ENCODE peak calls at places on chromosomes 6 and 20, in eight cellular contexts. S is AML-193; R is GM12865; A is stimulated activated naive B cell treated with anti-CD40 and anti-IgM and Interleukin-4, amounts not matched to agents 10 μg/mL and 1 μg/mL and 100 μg/mL, for 72 hours; U is Right ventricle myocardium superior; B is cardiac fibroblast; D is B cell; P is stimulated activated CD8-positive, alpha-beta memory T cell treated with anti-CD3 and anti-CD28 coated beads, Interleukin-12 subunit alpha, Interleukin-12 subunit beta, amount 100 ng/mL, for 4 hours. E is an unnamed sample.

GRCh38 chr6:28218312-28219248 is 6.5 kb upstream of the ZSCAN9 start:
- DNase-seq in P (no peak), A (peak; percentile 29), U (peak; percentile 91), B (peak; percentile 70), S (peak; percentile 89), R (peak; percentile 83), D (peak; percentile 67), E (no peak)

GRCh38 chr20:60572991-60573390 is 614.8 kb downstream of the CDH26 start:
- DNase-seq in R (no peak), U (no peak), S (no peak), P (no peak), D (no peak), A (no peak), B (no peak), E (no peak)

GRCh38 chr20:7146552-7147219 is 379.2 kb downstream of the BMP2 start:
- DNase-seq in B (no peak), A (no peak), R (no peak), D (no peak), P (no peak), S (no peak), U (peak; percentile 48), E (no peak)

GRCh38 chr6:2111162-2111677 is 134.2 kb downstream of the GMDS start:
- DNase-seq in D (no peak), P (no peak), U (no peak), R (peak; percentile 51), A (no peak), B (peak; percentile 86), S (no peak), E (no peak)

GRCh38 chr6:160101262-160102205 is 20.1 kb upstream of the SLC22A1 start:
- DNase-seq in A (no peak), S (no peak), P (no peak), R (no peak), D (no peak), U (peak; percentile 56), B (peak; percentile 15), E (no peak)

GRCh38 chr6:158556113-158556512 is 3.8 kb upstream of the TMEM181 start:
- DNase-seq in D (no peak), R (no peak), B (no peak), A (no peak), U (no peak), P (no peak), S (no peak), E (no peak)

GRCh38 chr6:90048191-90048969 is 154.1 kb downstream of the GJA10 start:
- DNase-seq in U (no peak), R (no peak), S (no peak), P (no peak), D (no peak), B (no peak), A (peak; percentile 51), E (no peak)

GRCh38 chr6:44237813-44238433 is 9.0 kb upstream of the HSP90AB1 start:
- DNase-seq in U (peak; percentile 87), D (peak; percentile 94), P (peak; percentile 68), B (peak; percentile 67), A (peak; percentile 79), R (peak; percentile 80), S (peak; percentile 75), E (no peak)

GRCh38 chr6:135280375-135281136 is 99.4 kb downstream of the MYB start:
- DNase-seq in U (no peak), P (no peak), R (no peak), D (no peak), S (peak; percentile 99), A (no peak), B (peak; percentile 71), E (no peak)

GRCh38 chr6:48388045-48388444 is 277.0 kb upstream of the PTCHD4 start:
- DNase-seq in A (no peak), R (no peak), B (no peak), D (no peak), U (no peak), S (no peak), P (no peak), E (no peak)

GRCh38 chr6:10968776-10969175 is 75.3 kb downstream of the ELOVL2 start:
- DNase-seq in A (no peak), B (peak; percentile 53), P (no peak), U (no peak), R (no peak), D (no peak), S (no peak), E (no peak)

GRCh38 chr20:63087872-63088680 is 81.3 kb upstream of the BHLHE23 start:
- DNase-seq in A (no peak), D (no peak), U (peak; percentile 12), P (no peak), B (no peak), S (no peak), R (no peak), E (no peak)

GRCh38 chr20:40607927-40608326 is 81.1 kb downstream of the MAFB start:
- DNase-seq in S (no peak), U (no peak), B (no peak), P (no peak), A (no peak), D (no peak), R (no peak), E (no peak)

GRCh38 chr6:135438907-135439535 is 58.5 kb downstream of the AHI1 start:
- DNase-seq in R (peak; percentile 47), A (no peak), P (no peak), D (no peak), U (no peak), S (peak; percentile 84), B (peak; percentile 29), E (peak; percentile 13)

GRCh38 chr6:113586413-113586812 is 270.7 kb upstream of the MARCKS start:
- DNase-seq in U (no peak), P (no peak), R (no peak), A (no peak), S (no peak), D (no peak), B (peak; percentile 46), E (no peak)

GRCh38 chr6:33746651-33747100 is at the start of gene IP6K3:
- DNase-seq in B (no peak), R (no peak), S (no peak), D (no peak), A (no peak), U (peak; percentile 82), P (no peak), E (no peak)

GRCh38 chr6:83193747-83194582 is 808 bp downstream of the RWDD2A start:
- DNase-seq in R (peak; percentile 24), S (peak; percentile 43), A (no peak), P (peak; percentile 1), D (peak; percentile 30), U (peak; percentile 63), B (peak; percentile 37), E (no peak)

GRCh38 chr6:148085651-148086321 is 256.9 kb upstream of the SASH1 start:
- DNase-seq in U (no peak), P (no peak), B (no peak), R (no peak), A (no peak), D (no peak), S (no peak), E (no peak)

GRCh38 chr6:79544299-79544927 is 7.2 kb upstream of the LCA5 start:
- DNase-seq in D (no peak), A (no peak), R (peak; percentile 81), B (peak; percentile 76), S (no peak), U (no peak), P (no peak), E (peak; percentile 39)

GRCh38 chr6:116410945-116411623 is 40.3 kb downstream of the DSE start:
- DNase-seq in U (no peak), R (no peak), A (no peak), D (no peak), S (no peak), B (peak; percentile 78), P (no peak), E (no peak)

GRCh38 chr20:21398109-21398480 is 769 bp upstream of the NKX2-4 start:
- DNase-seq in A (no peak), B (no peak), P (no peak), D (no peak), S (no peak), R (no peak), U (no peak), E (no peak)

GRCh38 chr6:53244958-53245357 is 96.3 kb upstream of the GCM1 start:
- DNase-seq in A (peak; percentile 74), U (peak; percentile 41), D (peak; percentile 76), R (peak; percentile 77), B (no peak), S (peak; percentile 94), P (no peak), E (peak; percentile 67)

GRCh38 chr20:51354191-51354768 is 188.2 kb downstream of the NFATC2 start:
- DNase-seq in P (no peak), B (peak; percentile 33), A (no peak), S (no peak), R (no peak), U (no peak), D (no peak), E (no peak)

GRCh38 chr6:163180874-163181541 is 233.5 kb upstream of the QKI start:
- DNase-seq in S (no peak), U (peak; percentile 88), R (peak; percentile 9), A (no peak), D (no peak), P (no peak), B (peak; percentile 73), E (no peak)

GRCh38 chr20:11777861-11778570 is 139.7 kb upstream of the BTBD3 start:
- DNase-seq in B (peak; percentile 51), A (no peak), S (no peak), D (no peak), P (no peak), U (no peak), R (no peak), E (no peak)

GRCh38 chr20:64161595-64162238 is 2.5 kb upstream of the MYT1 start:
- DNase-seq in D (no peak), S (no peak), R (peak; percentile 18), A (peak; percentile 14), P (no peak), B (peak; percentile 60), U (peak; percentile 54), E (no peak)

GRCh38 chr20:60586417-60587105 is 628.3 kb downstream of the CDH26 start:
- DNase-seq in U (peak; percentile 80), D (no peak), S (no peak), A (no peak), P (no peak), R (no peak), B (no peak), E (no peak)

GRCh38 chr6:25883991-25884390 is 9.9 kb upstream of the SLC17A3 start:
- DNase-seq in U (no peak), B (peak; percentile 89), P (no peak), S (peak; percentile 98), A (no peak), D (no peak), R (no peak), E (no peak)

GRCh38 chr6:82205793-82206425 is 41.6 kb downstream of the IBTK start:
- DNase-seq in B (peak; percentile 62), P (no peak), D (no peak), U (no peak), R (no peak), S (no peak), A (no peak), E (no peak)

GRCh38 chr20:32914031-32914430 is 55.3 kb downstream of the EFCAB8 start:
- DNase-seq in B (no peak), P (no peak), D (no peak), S (no peak), U (no peak), R (no peak), A (no peak), E (no peak)

GRCh38 chr6:49980898-49981297 is 11.5 kb upstream of the DEFB113 start:
- DNase-seq in S (no peak), P (no peak), D (no peak), B (no peak), U (no peak), A (no peak), R (peak; percentile 50), E (peak; percentile 26)

GRCh38 chr6:27251672-27252251 is 4.3 kb downstream of the PRSS16 start:
- DNase-seq in A (peak; percentile 47), R (peak; percentile 95), S (no peak), U (peak; percentile 48), P (peak; percentile 44), D (peak; percentile 75), B (peak; percentile 52), E (peak; percentile 81)

GRCh38 chr20:43893930-43894329 is 20.7 kb upstream of the TOX2 start:
- DNase-seq in B (no peak), U (no peak), S (no peak), D (no peak), R (no peak), P (no peak), A (no peak), E (no peak)

E was measured in GM12864.